ENCODE peak calls at places on chromosomes 6 and 20, in four cellular contexts. Y is hepatocyte; Q is naive thymus-derived CD4-positive, alpha-beta T cell; I is iPS DF 6.9. A is an unnamed sample.

GRCh38 chr6:55528624-55529023 is 50.4 kb downstream of the HMGCLL1 start:
- DNase-seq in Y (peak; percentile 39), Q (no peak), I (peak; percentile 35), A (peak; percentile 52)

GRCh38 chr6:35021014-35021413 is 120.1 kb downstream of the TCP11 start:
- DNase-seq in Y (no peak), Q (no peak), I (no peak), A (peak; percentile 73)

GRCh38 chr6:49978332-49979226 is 9.2 kb upstream of the DEFB113 start:
- DNase-seq in Y (no peak), Q (no peak), I (no peak), A (no peak)

GRCh38 chr6:142444800-142445405 is 143.1 kb downstream of the ADGRG6 start:
- DNase-seq in Y (no peak), Q (no peak), I (no peak), A (no peak)

GRCh38 chr6:149026530-149026942 is 279.7 kb downstream of the UST start:
- DNase-seq in Y (peak; percentile 77), Q (no peak), I (peak; percentile 70), A (peak; percentile 76)

GRCh38 chr6:10084276-10084993 is 330.4 kb downstream of the TFAP2A start:
- DNase-seq in Y (no peak), Q (no peak), I (no peak), A (peak; percentile 65)

GRCh38 chr6:135161996-135162395 is 19.1 kb upstream of the MYB start:
- DNase-seq in Y (no peak), Q (no peak), I (no peak), A (no peak)

GRCh38 chr6:74932214-74932923 is 273.5 kb downstream of the COL12A1 start:
- DNase-seq in Y (peak; percentile 10), Q (no peak), I (no peak), A (no peak)

GRCh38 chr6:67880939-67881705 is 754.0 kb upstream of the ADGRB3 start:
- DNase-seq in Y (no peak), Q (no peak), I (no peak), A (no peak)

GRCh38 chr6:92810913-92811312 is 608.4 kb downstream of the EPHA7 start:
- DNase-seq in Y (peak; percentile 68), Q (no peak), I (peak; percentile 47), A (peak; percentile 87)

GRCh38 chr20:62171245-62171644 is 11.6 kb upstream of the MTG2 start:
- DNase-seq in Y (no peak), Q (no peak), I (no peak), A (no peak)

GRCh38 chr20:10060223-10060622 is 25.4 kb downstream of the ANKEF1 start:
- DNase-seq in Y (no peak), Q (no peak), I (no peak), A (no peak)

GRCh38 chr6:37103169-37104039 is 66.5 kb upstream of the PIM1 start:
- DNase-seq in Y (peak; percentile 92), Q (no peak), I (no peak), A (peak; percentile 74)

GRCh38 chr6:46586896-46587295 is 65.7 kb downstream of the CYP39A1 start:
- DNase-seq in Y (no peak), Q (no peak), I (no peak), A (no peak)

GRCh38 chr20:62381842-62382241 is 5.1 kb upstream of the RPS21 start:
- DNase-seq in Y (no peak), Q (no peak), I (no peak), A (no peak)

GRCh38 chr6:35719830-35720733 is 16.8 kb upstream of the ARMC12 start:
- DNase-seq in Y (peak; percentile 55), Q (no peak), I (no peak), A (peak; percentile 73)

GRCh38 chr6:115783402-115784061 is 277.2 kb downstream of the FRK start:
- DNase-seq in Y (no peak), Q (no peak), I (no peak), A (no peak)

GRCh38 chr6:106870824-106871300 is 103.7 kb downstream of the CD24 start:
- DNase-seq in Y (peak; percentile 26), Q (no peak), I (no peak), A (no peak)

GRCh38 chr20:47785900-47786762 is 850 bp upstream of the SULF2 start:
- DNase-seq in Y (peak; percentile 87), Q (no peak), I (no peak), A (peak; percentile 87)

GRCh38 chr6:87164004-87164403 is 8.6 kb downstream of the ZNF292 start:
- DNase-seq in Y (no peak), Q (no peak), I (no peak), A (no peak)

GRCh38 chr6:13422601-13423247 is 64.7 kb downstream of the GFOD1 start:
- DNase-seq in Y (no peak), Q (no peak), I (peak; percentile 89), A (peak; percentile 91)

GRCh38 chr20:36439040-36439730 is 102.1 kb upstream of the MYL9 start:
- DNase-seq in Y (peak; percentile 74), Q (peak; percentile 52), I (peak; percentile 66), A (peak; percentile 96)

GRCh38 chr20:24648481-24648880 is 179.1 kb downstream of the SYNDIG1 start:
- DNase-seq in Y (no peak), Q (no peak), I (no peak), A (no peak)

GRCh38 chr6:37308084-37308817 is 45.5 kb upstream of the RNF8 start:
- DNase-seq in Y (peak; percentile 52), Q (no peak), I (no peak), A (no peak)

GRCh38 chr6:32972353-32973143 is 4.2 kb downstream of the BRD2 start:
- DNase-seq in Y (peak; percentile 37), Q (peak; percentile 66), I (no peak), A (no peak)

GRCh38 chr20:4922186-4922585 is 79.1 kb downstream of the SLC23A2 start:
- DNase-seq in Y (no peak), Q (no peak), I (no peak), A (no peak)

GRCh38 chr6:133697666-133698065 is 191.2 kb upstream of the TCF21 start:
- DNase-seq in Y (no peak), Q (no peak), I (no peak), A (no peak)

GRCh38 chr6:149454405-149454848 is 30.4 kb downstream of the ZC3H12D start:
- DNase-seq in Y (peak; percentile 41), Q (no peak), I (no peak), A (no peak)

GRCh38 chr20:57409316-57409671 is 18.1 kb downstream of the RBM38 start:
- DNase-seq in Y (no peak), Q (no peak), I (no peak), A (no peak)
- H3K4me1 ChIP-seq in Y (no peaks in the 10 kb centered on the region), Q (peaks cover 3% of the 10 kb centered on the region), I (no peaks in the 10 kb centered on the region), A (no peaks in the 10 kb centered on the region)

GRCh38 chr20:2688041-2688591 is 4.5 kb upstream of the EBF4 start:
- DNase-seq in Y (peak; percentile 76), Q (peak; percentile 84), I (no peak), A (peak; percentile 92)
- H3K9me3 ChIP-seq in Y (no peaks in the 10 kb centered on the region), Q (no peaks in the 10 kb centered on the region), I (no peaks in the 10 kb centered on the region), A (no peaks in the 10 kb centered on the region)

GRCh38 chr6:154161689-154162088 is 122.6 kb downstream of the OPRM1 start:
- DNase-seq in Y (no peak), Q (no peak), I (no peak), A (no peak)
- H3K27ac ChIP-seq in Y (no peak overlapping the region), Q (peak overlapping the region; percentile 22), I (no peak overlapping the region), A (no peak overlapping the region)

GRCh38 chr6:128465368-128466343 is 54.7 kb downstream of the PTPRK start:
- DNase-seq in Y (no peak), Q (no peak), I (no peak), A (no peak)
- H3K4me1 ChIP-seq in Y (no peaks in the 10 kb centered on the region), Q (no peaks in the 10 kb centered on the region), I (no peaks in the 10 kb centered on the region), A (no peaks in the 10 kb centered on the region)

GRCh38 chr6:161319231-161319630 is 45.4 kb upstream of the AGPAT4 start:
- DNase-seq in Y (no peak), Q (no peak), I (no peak), A (no peak)

GRCh38 chr6:161316531-161316930 is 42.7 kb upstream of the AGPAT4 start:
- DNase-seq in Y (no peak), Q (no peak), I (no peak), A (no peak)

GRCh38 chr6:161308075-161308655 is 34.3 kb upstream of the AGPAT4 start:
- DNase-seq in Y (no peak), Q (no peak), I (no peak), A (no peak)

GRCh38 chr6:161318456-161318855 is 44.6 kb upstream of the AGPAT4 start:
- DNase-seq in Y (no peak), Q (no peak), I (no peak), A (no peak)

GRCh38 chr6:161313940-161314509 is 40.2 kb upstream of the AGPAT4 start:
- DNase-seq in Y (no peak), Q (no peak), I (no peak), A (no peak)
- H3K9me3 ChIP-seq in Y (no peaks in the 10 kb centered on the region), Q (no peaks in the 10 kb centered on the region), I (no peaks in the 10 kb centered on the region), A (peaks cover 13% of the 10 kb centered on the region)

GRCh38 chr6:112030206-112030932 is 23.5 kb upstream of the CCN6 start:
- DNase-seq in Y (no peak), Q (no peak), I (no peak), A (no peak)

GRCh38 chr6:112029045-112029822 is 24.7 kb upstream of the CCN6 start:
- DNase-seq in Y (peak; percentile 58), Q (peak; percentile 36), I (no peak), A (peak; percentile 92)

GRCh38 chr6:112030965-112031660 is 22.8 kb upstream of the CCN6 start:
- DNase-seq in Y (no peak), Q (no peak), I (no peak), A (no peak)

GRCh38 chr6:112026933-112027332 is 27.0 kb upstream of the CCN6 start:
- DNase-seq in Y (no peak), Q (no peak), I (no peak), A (no peak)

GRCh38 chr6:112027942-112028674 is 25.8 kb upstream of the CCN6 start:
- DNase-seq in Y (no peak), Q (peak; percentile 87), I (no peak), A (no peak)
- H3K27ac ChIP-seq in Y (no peak overlapping the region), Q (peak overlapping the region; percentile 90), I (no peak overlapping the region), A (no peak overlapping the region)

GRCh38 chr20:48829940-48830339 is 2.1 kb upstream of the PREX1 start:
- DNase-seq in Y (no peak), Q (no peak), I (no peak), A (no peak)
- H3K4me1 ChIP-seq in Y (peaks cover 5% of the 10 kb centered on the region), Q (peaks cover 8% of the 10 kb centered on the region), I (no peaks in the 10 kb centered on the region), A (peaks cover 15% of the 10 kb centered on the region)

DNA sequence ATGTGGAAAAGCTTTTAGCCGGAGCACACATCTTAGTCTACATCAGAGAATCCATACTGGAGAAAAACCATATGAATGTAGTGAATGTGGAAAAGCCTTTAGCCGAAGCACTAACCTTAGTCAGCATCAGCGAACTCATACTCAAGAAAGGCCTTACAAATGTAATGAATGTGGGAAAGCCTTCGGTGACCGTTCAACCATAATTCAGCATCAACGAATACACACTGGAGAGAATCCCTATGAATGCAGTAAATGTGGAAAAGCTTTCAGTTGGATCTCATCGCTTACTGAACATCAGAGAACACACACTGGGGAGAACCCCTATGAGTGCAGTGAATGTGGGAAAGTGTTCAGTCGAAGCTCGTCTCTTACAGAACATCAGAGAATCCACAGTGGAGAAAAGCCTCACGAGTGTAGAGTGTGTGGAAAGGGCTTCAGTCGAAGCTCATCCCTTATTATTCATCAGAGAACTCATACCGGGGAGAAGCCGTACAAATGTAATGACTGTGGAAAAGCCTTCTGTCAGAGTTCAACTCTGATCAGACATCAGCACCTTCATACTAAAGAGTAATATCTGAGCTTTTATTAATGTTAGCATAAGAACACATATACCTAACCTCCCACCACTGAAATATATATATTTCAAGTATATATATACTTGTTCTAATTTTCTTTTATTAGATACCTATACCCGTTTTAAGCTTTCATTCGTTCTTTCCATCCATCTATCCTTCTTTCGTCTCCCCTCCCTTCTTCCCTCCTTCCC is 12.5 kb downstream of the ZNF391 start:
- DNase-seq in Y (no peak), Q (no peak), I (no peak), A (no peak)
- H3K9me3 ChIP-seq in Y (peaks cover 12% of the 10 kb centered on the region), Q (peaks cover 5% of the 10 kb centered on the region), I (peaks cover 5% of the 10 kb centered on the region), A (peaks cover 79% of the 10 kb centered on the region)